ENCODE peak calls at places on chromosomes 4 and X, in six cellular contexts. E, U, H, B, L and M are unnamed samples. For H3K36me3, the result is how much of the 10 kb centered on the place peaks cover.

GRCh38 chr4:169203891-169204290 is 66.9 kb downstream of the SH3RF1 start:
- DNase-seq in E (no peak), B (no peak), U (no peak), L (no peak), H (no peak), M (no peak)

GRCh38 chr4:118723369-118723768 is 38.2 kb downstream of the METTL14 start:
- DNase-seq in E (no peak), L (no peak), U (no peak), H (no peak), B (peak), M (no peak)

GRCh38 chrX:12471061-12471460 is 320.2 kb upstream of the PRPS2 start:
- DNase-seq in U (no peak), H (no peak), L (no peak), E (no peak), B (no peak), M (no peak)

GRCh38 chr4:137635108-137635507 is 102.8 kb upstream of the PCDH18 start:
- DNase-seq in L (peak), H (no peak), B (no peak), U (no peak), E (no peak), M (no peak)

GRCh38 chr4:57351716-57352115 is 241.5 kb upstream of the IGFBP7 start:
- DNase-seq in U (peak), E (no peak), L (no peak), H (no peak), B (no peak), M (no peak)

GRCh38 chrX:115553171-115553570 is 7.8 kb upstream of the PLS3 start:
- DNase-seq in H (no peak), E (no peak), L (no peak), B (peak), U (no peak), M (no peak)

GRCh38 chr4:152778656-152779512 is 646 bp downstream of the TIGD4 start:
- DNase-seq in L (peak), E (no peak), B (peak), H (no peak), U (peak), M (no peak)

GRCh38 chr4:147707892-147708672 is 23.8 kb upstream of the ARHGAP10 start:
- DNase-seq in E (no peak), U (no peak), L (peak), B (peak), H (no peak), M (no peak)

GRCh38 chr4:52051615-52052474 is 741 bp downstream of the SPATA18 start:
- DNase-seq in E (peak), L (peak), B (peak), H (peak), U (peak), M (peak)

GRCh38 chrX:57929373-57929772 is 19.1 kb upstream of the ZXDA start:
- DNase-seq in E (no peak), L (no peak), B (peak), U (no peak), H (no peak), M (no peak)

GRCh38 chr4:59960143-59960542 is 1240.0 kb upstream of the ADGRL3 start:
- DNase-seq in B (no peak), E (no peak), L (no peak), H (no peak), U (no peak), M (no peak)
- H3K27ac ChIP-seq in B (no peak), E (no peak), L (no peak), H (no peak), U (no peak), M (no peak)

GRCh38 chr4:2936773-2937145 is 26.4 kb downstream of the NOP14 start:
- DNase-seq in E (no peak), H (peak), U (peak), B (no peak), L (peak), M (peak)
- H3K36me3 ChIP-seq in E (under half), H (under half), U (under half), B (under half), L (under half), M (under half)

GRCh38 chrX:43756076-43756475 is 100.0 kb downstream of the MAOA start:
- DNase-seq in E (no peak), L (no peak), U (no peak), B (no peak), H (no peak), M (no peak)
- H3K27ac ChIP-seq in E (no peak), L (no peak), U (no peak), B (no peak), H (no peak), M (no peak)

DNA sequence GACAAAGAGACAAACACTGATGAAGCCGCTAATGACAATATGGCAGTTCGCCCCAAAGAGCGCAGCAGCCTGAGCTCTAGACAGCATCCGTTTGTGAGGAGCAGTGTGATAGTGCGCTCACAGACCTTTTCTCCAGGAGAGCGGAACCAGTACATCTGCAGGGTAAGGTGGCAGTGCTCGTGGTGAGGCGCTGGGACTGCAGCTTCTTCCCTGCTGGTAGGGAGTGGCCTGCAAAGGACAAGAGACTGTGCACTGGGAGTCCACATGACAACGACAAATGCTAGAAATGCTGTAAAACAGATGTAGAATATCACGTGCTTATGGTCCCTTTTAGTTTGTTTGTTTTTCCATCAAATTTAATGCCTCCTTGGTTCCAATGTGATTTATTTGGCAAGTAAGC is 35.8 kb downstream of the CLDN22 start:
- DNase-seq in E (no peak), U (no peak), B (no peak), H (no peak), L (no peak), M (no peak)
- H3K36me3 ChIP-seq in E (half or more), U (under half), B (under half), H (under half), L (under half), M (under half)

GRCh38 chrX:48076343-48076742 is 4.9 kb upstream of the ZNF630 start:
- DNase-seq in B (no peak), L (no peak), E (no peak), H (no peak), U (no peak), M (no peak)
- H3K27ac ChIP-seq in B (no peak), L (no peak), E (no peak), H (no peak), U (no peak), M (no peak)

GRCh38 chr4:1222938-1223690 is 25.8 kb downstream of the CTBP1 start:
- DNase-seq in H (no peak), U (no peak), E (no peak), B (no peak), L (no peak), M (no peak)
- H3K36me3 ChIP-seq in H (under half), U (under half), E (half or more), B (under half), L (under half), M (under half)

DNA sequence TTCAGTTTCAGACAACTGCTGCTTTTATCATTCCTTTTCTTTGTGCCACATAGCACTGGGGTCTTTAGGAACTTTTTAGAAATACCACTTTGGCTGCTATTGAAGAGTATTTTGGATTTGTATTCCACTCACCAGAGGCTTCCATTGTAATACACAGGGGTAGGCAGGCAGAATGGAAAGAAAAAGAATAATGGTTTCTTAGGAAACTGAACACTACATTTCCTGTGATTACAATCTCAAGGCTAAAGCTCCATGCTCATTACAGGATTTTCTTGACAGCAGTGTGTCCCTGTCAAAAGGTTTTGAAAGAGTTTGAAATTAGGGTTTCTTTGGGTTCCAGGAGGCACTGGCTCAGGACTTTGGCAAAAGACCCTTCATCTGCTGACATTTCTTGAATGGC is 74.9 kb upstream of the STIM2 start:
- DNase-seq in U (no peak), L (no peak), H (no peak), B (no peak), E (no peak), M (no peak)
- H3K27ac ChIP-seq in U (no peak), L (no peak), H (no peak), B (peak), E (no peak), M (no peak)

GRCh38 chrX:338836-339400 is 20.3 kb upstream of the GTPBP6 start:
- DNase-seq in L (no peak), B (no peak), E (no peak), U (no peak), H (no peak), M (no peak)
- H3K36me3 ChIP-seq in L (under half), B (under half), E (under half), U (under half), H (under half), M (under half)

GRCh38 chrX:42442745-42443144 is 335.2 kb downstream of the PPP1R2C start:
- DNase-seq in U (no peak), E (no peak), B (no peak), H (no peak), L (no peak), M (no peak)
- H3K27ac ChIP-seq in U (no peak), E (no peak), B (no peak), H (no peak), L (no peak), M (no peak)